ENCODE peak calls at places on chromosomes 3 and 15, in six cellular contexts. B is activated naive CD4-positive, alpha-beta T cell treated with Interleukin-2 at 50 U/mL for 16 hours; O is NCI-H187; Q is NCI-H524; I is activated effector memory CD4-positive, alpha-beta T cell treated with anti-CD3 and anti-CD28 coated beads, Interleukin-2, amount 50 U/mL, for 16 hours; G is AG10803. Y is an unnamed sample.
A peak's percentile ranks its signal among the peaks of the same experiment; 100 is the strongest.

GRCh38 chr15:32717290-32718081 is at the start of gene GREM1:
- DNase-seq in B (no peak), G (peak; percentile 86), Q (no peak), I (no peak), O (no peak), Y (no peak)

GRCh38 chr15:36313021-36313420 is 266.4 kb upstream of the CDIN1 start:
- DNase-seq in I (no peak), Q (no peak), G (peak; percentile 21), B (no peak), O (no peak), Y (no peak)

GRCh38 chr15:101016581-101016980 is 97.4 kb downstream of the LRRK1 start:
- DNase-seq in B (no peak), Q (no peak), I (no peak), O (no peak), G (no peak), Y (no peak)

GRCh38 chr3:127831723-127832172 is 9.4 kb upstream of the MGLL start:
- DNase-seq in B (peak; percentile 7), Q (no peak), I (peak; percentile 67), G (peak; percentile 49), O (no peak), Y (peak; percentile 49)

GRCh38 chr3:141275511-141275910 is 43.9 kb downstream of the PXYLP1 start:
- DNase-seq in I (no peak), O (no peak), B (no peak), Q (no peak), G (no peak), Y (no peak)

GRCh38 chr3:120597445-120598049 is 1.4 kb downstream of the NDUFB4 start:
- DNase-seq in I (no peak), B (no peak), O (no peak), G (no peak), Q (no peak), Y (no peak)

GRCh38 chr3:89740881-89741177 is 633.4 kb downstream of the EPHA3 start:
- DNase-seq in O (no peak), B (no peak), G (no peak), Q (no peak), I (no peak), Y (no peak)

GRCh38 chr3:98770261-98771039 is 7.3 kb downstream of the ST3GAL6 start:
- DNase-seq in G (no peak), Q (no peak), I (no peak), B (no peak), O (peak; percentile 27), Y (no peak)

GRCh38 chr3:160016972-160017371 is 28.3 kb downstream of the IL12A start:
- DNase-seq in G (no peak), B (no peak), I (no peak), O (no peak), Q (no peak), Y (peak; percentile 31)

GRCh38 chr3:186365202-186365974 is 3.4 kb upstream of the DGKG start:
- DNase-seq in I (no peak), O (no peak), Q (no peak), B (no peak), G (no peak), Y (no peak)

GRCh38 chr3:29926391-29926790 is 645.5 kb downstream of the RBMS3 start:
- DNase-seq in O (no peak), I (no peak), G (no peak), Q (no peak), B (no peak), Y (peak; percentile 25)

GRCh38 chr15:78322243-78322642 is 17.9 kb upstream of the CRABP1 start:
- DNase-seq in G (peak; percentile 58), O (no peak), B (no peak), I (no peak), Q (no peak), Y (peak; percentile 50)

Y was measured in fibroblast of pulmonary artery.